ENCODE peak calls at places on chromosomes 5 and 9, in four cellular contexts. J is amniotic stem cell, G is heart left ventricle, K is AG08396. L is an unnamed sample.

GRCh38 chr9:104606202-104606601 is 775 bp upstream of the OR13C2 start:
- DNase-seq in J (no peak), G (no peak), K (no peak), L (no peak)

GRCh38 chr9:93121316-93122241 is 12.5 kb downstream of the NINJ1 start:
- DNase-seq in J (no peak), G (peak), K (no peak), L (no peak)

GRCh38 chr5:145996135-145996534 is 59.8 kb downstream of the SH3RF2 start:
- DNase-seq in J (no peak), G (no peak), K (no peak), L (no peak)

GRCh38 chr5:17190799-17191391 is 26.5 kb upstream of the BASP1 start:
- DNase-seq in J (peak), G (no peak), K (no peak), L (peak)

GRCh38 chr5:57770029-57770428 is 287.4 kb upstream of the ACTBL2 start:
- DNase-seq in J (no peak), G (no peak), K (no peak), L (no peak)

GRCh38 chr5:68798877-68799276 is 294.9 kb upstream of the SLC30A5 start:
- DNase-seq in J (no peak), G (no peak), K (no peak), L (no peak)

GRCh38 chr5:57414857-57415256 is 67.8 kb downstream of the ACTBL2 start:
- DNase-seq in J (no peak), G (no peak), K (peak), L (no peak)

GRCh38 chr9:27117489-27118135 is 8.6 kb downstream of the TEK start:
- DNase-seq in J (no peak), G (peak), K (no peak), L (peak)

GRCh38 chr5:42825422-42826148 is 13.9 kb upstream of the SELENOP start:
- DNase-seq in J (no peak), G (no peak), K (no peak), L (no peak)

GRCh38 chr5:172834570-172835245 is 657 bp downstream of the ERGIC1 start:
- DNase-seq in J (no peak), G (peak), K (peak), L (no peak)

GRCh38 chr5:123500476-123500875 is 11.5 kb upstream of the CSNK1G3 start:
- DNase-seq in J (no peak), G (no peak), K (no peak), L (no peak)